ENCODE peak calls at places on chromosomes 5 and 9, in six cellular contexts. One of them, this sample, is unnamed.

GRCh38 chr5:54415147-54415546 is 40.4 kb upstream of the HSPB3 start:
- DNase-seq in transverse colon: peak; percentile 17
- DNase-seq in osteocyte: no peak
- DNase-seq in AG09319: no peak
- DNase-seq in astrocyte of the spinal cord: no peak
- DNase-seq in AG04449: no peak
- DNase-seq in this sample: no peak

GRCh38 chr9:127549771-127550170 is 62.3 kb upstream of the STXBP1 start:
- DNase-seq in transverse colon: no peak
- DNase-seq in osteocyte: no peak
- DNase-seq in AG09319: no peak
- DNase-seq in astrocyte of the spinal cord: no peak
- DNase-seq in AG04449: no peak
- DNase-seq in this sample: no peak

GRCh38 chr9:137150485-137151060 is 11.6 kb downstream of the GRIN1 start:
- DNase-seq in transverse colon: peak; percentile 71
- DNase-seq in osteocyte: no peak
- DNase-seq in AG09319: no peak
- DNase-seq in astrocyte of the spinal cord: peak; percentile 29
- DNase-seq in AG04449: no peak
- DNase-seq in this sample: no peak

GRCh38 chr9:92324889-92325268 is 271 bp downstream of the NOL8 start:
- DNase-seq in transverse colon: no peak
- DNase-seq in osteocyte: no peak
- DNase-seq in AG09319: no peak
- DNase-seq in astrocyte of the spinal cord: no peak
- DNase-seq in AG04449: no peak
- DNase-seq in this sample: no peak

GRCh38 chr9:21995652-21996275 is 1.2 kb downstream of the CDKN2B-AS1 start:
- DNase-seq in transverse colon: peak; percentile 45
- DNase-seq in osteocyte: no peak
- DNase-seq in AG09319: no peak
- DNase-seq in astrocyte of the spinal cord: peak; percentile 68
- DNase-seq in AG04449: no peak
- DNase-seq in this sample: peak; percentile 48

GRCh38 chr9:37994639-37995347 is 74.2 kb downstream of the SHB start:
- DNase-seq in transverse colon: peak; percentile 55
- DNase-seq in osteocyte: no peak
- DNase-seq in AG09319: no peak
- DNase-seq in astrocyte of the spinal cord: peak; percentile 67
- DNase-seq in AG04449: no peak
- DNase-seq in this sample: no peak

GRCh38 chr5:176577312-176578176 is 28.4 kb downstream of the CDHR2 start:
- DNase-seq in transverse colon: no peak
- DNase-seq in osteocyte: no peak
- DNase-seq in AG09319: no peak
- DNase-seq in astrocyte of the spinal cord: no peak
- DNase-seq in AG04449: no peak
- DNase-seq in this sample: no peak

GRCh38 chr5:88885043-88885442 is 2.1 kb upstream of the MEF2C start:
- DNase-seq in transverse colon: no peak
- DNase-seq in osteocyte: no peak
- DNase-seq in AG09319: no peak
- DNase-seq in astrocyte of the spinal cord: no peak
- DNase-seq in AG04449: no peak
- DNase-seq in this sample: no peak

GRCh38 chr5:62496152-62496551 is 82.5 kb upstream of the LRRC70 start:
- DNase-seq in transverse colon: no peak
- DNase-seq in osteocyte: no peak
- DNase-seq in AG09319: no peak
- DNase-seq in astrocyte of the spinal cord: no peak
- DNase-seq in AG04449: no peak
- DNase-seq in this sample: no peak

GRCh38 chr5:27854243-27854852 is 816.0 kb upstream of the CDH9 start:
- DNase-seq in transverse colon: no peak
- DNase-seq in osteocyte: no peak
- DNase-seq in AG09319: no peak
- DNase-seq in astrocyte of the spinal cord: peak; percentile 26
- DNase-seq in AG04449: no peak
- DNase-seq in this sample: peak; percentile 46

GRCh38 chr5:170761708-170762066 is 21.8 kb upstream of the GABRP start:
- DNase-seq in transverse colon: no peak
- DNase-seq in osteocyte: no peak
- DNase-seq in AG09319: no peak
- DNase-seq in astrocyte of the spinal cord: no peak
- DNase-seq in AG04449: no peak
- DNase-seq in this sample: no peak

GRCh38 chr5:115374057-115374775 is 77.8 kb upstream of the CCDC112 start:
- DNase-seq in transverse colon: peak; percentile 42
- DNase-seq in osteocyte: no peak
- DNase-seq in AG09319: no peak
- DNase-seq in astrocyte of the spinal cord: no peak
- DNase-seq in AG04449: no peak
- DNase-seq in this sample: peak; percentile 62

GRCh38 chr9:127267793-127268507 is 3.4 kb downstream of the GARNL3 start:
- DNase-seq in transverse colon: no peak
- DNase-seq in osteocyte: no peak
- DNase-seq in AG09319: no peak
- DNase-seq in astrocyte of the spinal cord: no peak
- DNase-seq in AG04449: no peak
- DNase-seq in this sample: no peak

GRCh38 chr5:136080483-136081180 is 51.8 kb downstream of the TGFBI start:
- DNase-seq in transverse colon: peak; percentile 90
- DNase-seq in osteocyte: no peak
- DNase-seq in AG09319: peak; percentile 78
- DNase-seq in astrocyte of the spinal cord: peak; percentile 95
- DNase-seq in AG04449: peak; percentile 77
- DNase-seq in this sample: peak; percentile 95

GRCh38 chr9:133591116-133591910 is 17.9 kb downstream of the FAM163B start:
- DNase-seq in transverse colon: no peak
- DNase-seq in osteocyte: no peak
- DNase-seq in AG09319: no peak
- DNase-seq in astrocyte of the spinal cord: no peak
- DNase-seq in AG04449: no peak
- DNase-seq in this sample: no peak

GRCh38 chr5:19314840-19315239 is 673.2 kb downstream of the CDH18 start:
- DNase-seq in transverse colon: no peak
- DNase-seq in osteocyte: no peak
- DNase-seq in AG09319: no peak
- DNase-seq in astrocyte of the spinal cord: peak; percentile 59
- DNase-seq in AG04449: no peak
- DNase-seq in this sample: peak; percentile 16

GRCh38 chr5:1884638-1885475 is 2.1 kb upstream of the IRX4 start:
- DNase-seq in transverse colon: no peak
- DNase-seq in osteocyte: no peak
- DNase-seq in AG09319: no peak
- DNase-seq in astrocyte of the spinal cord: no peak
- DNase-seq in AG04449: no peak
- DNase-seq in this sample: no peak

DNA sequence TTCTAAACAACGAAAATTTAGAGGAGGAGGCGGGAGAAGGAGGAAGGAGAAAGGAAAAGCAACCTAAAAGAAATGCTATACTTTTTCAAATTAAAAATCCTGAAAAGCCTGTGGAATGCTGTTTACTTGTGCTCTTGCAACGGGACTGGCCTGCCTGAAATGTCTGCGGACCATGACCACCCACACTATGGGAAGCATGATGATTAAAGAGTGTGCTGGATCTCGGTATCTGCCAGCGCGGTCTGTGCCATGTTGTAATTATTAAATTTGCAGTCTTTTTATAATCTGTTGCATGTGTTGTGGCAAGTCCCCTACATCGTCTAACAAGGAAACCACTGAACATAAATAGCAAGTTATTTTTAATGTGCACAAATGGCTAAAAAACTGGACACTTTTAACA is 111.4 kb downstream of the FANCC start:
- DNase-seq in transverse colon: no peak
- DNase-seq in osteocyte: no peak
- DNase-seq in AG09319: peak; percentile 62
- DNase-seq in astrocyte of the spinal cord: no peak
- DNase-seq in AG04449: no peak
- DNase-seq in this sample: no peak
- TF ChIP-seq CTCF in transverse colon: no peak
- TF ChIP-seq CTCF in osteocyte: no peak
- TF ChIP-seq CTCF in AG09319: no peak
- TF ChIP-seq CTCF in astrocyte of the spinal cord: no peak
- TF ChIP-seq CTCF in AG04449: no peak
- TF ChIP-seq CTCF in this sample: no peak

GRCh38 chr9:93379051-93379450 is 72.4 kb upstream of the FAM120A start:
- DNase-seq in transverse colon: no peak
- DNase-seq in osteocyte: no peak
- DNase-seq in AG09319: no peak
- DNase-seq in astrocyte of the spinal cord: no peak
- DNase-seq in AG04449: no peak
- DNase-seq in this sample: no peak
- TF ChIP-seq CTCF in transverse colon: peak; percentile 9
- TF ChIP-seq CTCF in osteocyte: peak; percentile 14
- TF ChIP-seq CTCF in AG09319: no peak
- TF ChIP-seq CTCF in astrocyte of the spinal cord: peak; percentile 15
- TF ChIP-seq CTCF in AG04449: no peak
- TF ChIP-seq CTCF in this sample: no peak

GRCh38 chr9:110142868-110143866 is 64.8 kb downstream of the C9orf152 start:
- DNase-seq in transverse colon: no peak
- DNase-seq in osteocyte: no peak
- DNase-seq in AG09319: no peak
- DNase-seq in astrocyte of the spinal cord: no peak
- DNase-seq in AG04449: no peak
- DNase-seq in this sample: no peak

GRCh38 chr9:110143969-110144545 is 63.9 kb downstream of the C9orf152 start:
- DNase-seq in transverse colon: peak; percentile 31
- DNase-seq in osteocyte: no peak
- DNase-seq in AG09319: no peak
- DNase-seq in astrocyte of the spinal cord: no peak
- DNase-seq in AG04449: no peak
- DNase-seq in this sample: no peak

GRCh38 chr9:110141118-110141797 is 66.7 kb downstream of the C9orf152 start:
- DNase-seq in transverse colon: no peak
- DNase-seq in osteocyte: no peak
- DNase-seq in AG09319: peak; percentile 79
- DNase-seq in astrocyte of the spinal cord: peak; percentile 90
- DNase-seq in AG04449: peak; percentile 98
- DNase-seq in this sample: peak; percentile 21

GRCh38 chr9:110142253-110142652 is 65.7 kb downstream of the C9orf152 start:
- DNase-seq in transverse colon: no peak
- DNase-seq in osteocyte: no peak
- DNase-seq in AG09319: no peak
- DNase-seq in astrocyte of the spinal cord: no peak
- DNase-seq in AG04449: no peak
- DNase-seq in this sample: no peak

GRCh38 chr9:110140276-110140675 is 67.7 kb downstream of the C9orf152 start:
- DNase-seq in transverse colon: no peak
- DNase-seq in osteocyte: no peak
- DNase-seq in AG09319: no peak
- DNase-seq in astrocyte of the spinal cord: no peak
- DNase-seq in AG04449: no peak
- DNase-seq in this sample: no peak
- TF ChIP-seq CTCF in transverse colon: no peak
- TF ChIP-seq CTCF in osteocyte: peak; percentile 21
- TF ChIP-seq CTCF in AG09319: no peak
- TF ChIP-seq CTCF in astrocyte of the spinal cord: no peak
- TF ChIP-seq CTCF in AG04449: no peak
- TF ChIP-seq CTCF in this sample: no peak

GRCh38 chr9:71977003-71977402 is 65.6 kb downstream of the C9orf85 start:
- DNase-seq in transverse colon: no peak
- DNase-seq in osteocyte: no peak
- DNase-seq in AG09319: no peak
- DNase-seq in astrocyte of the spinal cord: no peak
- DNase-seq in AG04449: no peak
- DNase-seq in this sample: no peak

GRCh38 chr9:71980266-71981018 is 69.0 kb downstream of the C9orf85 start:
- DNase-seq in transverse colon: no peak
- DNase-seq in osteocyte: no peak
- DNase-seq in AG09319: no peak
- DNase-seq in astrocyte of the spinal cord: no peak
- DNase-seq in AG04449: no peak
- DNase-seq in this sample: no peak

DNA sequence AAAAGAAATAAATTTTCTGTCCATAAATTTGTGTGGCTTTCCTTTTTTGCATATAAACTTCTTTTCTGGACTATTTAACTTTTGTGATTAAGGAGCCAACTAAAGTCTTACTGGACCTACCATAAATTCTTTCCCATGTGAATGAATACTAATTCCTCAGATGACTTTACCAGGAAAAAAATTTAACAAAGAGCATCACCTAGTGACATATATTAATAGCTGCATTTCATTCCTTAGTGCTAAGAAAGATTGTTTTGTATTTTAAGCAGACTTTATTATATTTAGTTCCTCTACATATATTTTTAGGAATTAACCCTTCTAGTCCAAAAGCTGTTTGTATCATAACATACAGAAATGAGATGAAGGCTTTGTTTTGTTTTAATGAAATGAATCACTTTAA is 64.4 kb downstream of the C9orf85 start:
- DNase-seq in transverse colon: no peak
- DNase-seq in osteocyte: no peak
- DNase-seq in AG09319: no peak
- DNase-seq in astrocyte of the spinal cord: no peak
- DNase-seq in AG04449: no peak
- DNase-seq in this sample: no peak
- TF ChIP-seq CTCF in transverse colon: peak; percentile 17
- TF ChIP-seq CTCF in osteocyte: peak; percentile 46
- TF ChIP-seq CTCF in AG09319: peak; percentile 17
- TF ChIP-seq CTCF in astrocyte of the spinal cord: no peak
- TF ChIP-seq CTCF in AG04449: peak; percentile 12
- TF ChIP-seq CTCF in this sample: no peak

GRCh38 chr5:79890871-79891249 is 100.2 kb downstream of the MTX3 start:
- DNase-seq in transverse colon: no peak
- DNase-seq in osteocyte: no peak
- DNase-seq in AG09319: no peak
- DNase-seq in astrocyte of the spinal cord: no peak
- DNase-seq in AG04449: no peak
- DNase-seq in this sample: no peak
- TF ChIP-seq CTCF in transverse colon: no peak
- TF ChIP-seq CTCF in osteocyte: no peak
- TF ChIP-seq CTCF in AG09319: no peak
- TF ChIP-seq CTCF in astrocyte of the spinal cord: no peak
- TF ChIP-seq CTCF in AG04449: no peak
- TF ChIP-seq CTCF in this sample: no peak

GRCh38 chr5:140840978-140841962 is at the start of gene PCDHA8:
- DNase-seq in transverse colon: no peak
- DNase-seq in osteocyte: no peak
- DNase-seq in AG09319: no peak
- DNase-seq in astrocyte of the spinal cord: no peak
- DNase-seq in AG04449: no peak
- DNase-seq in this sample: no peak
- TF ChIP-seq CTCF in transverse colon: no peak
- TF ChIP-seq CTCF in osteocyte: no peak
- TF ChIP-seq CTCF in AG09319: peak; percentile 26
- TF ChIP-seq CTCF in astrocyte of the spinal cord: peak; percentile 21
- TF ChIP-seq CTCF in AG04449: no peak
- TF ChIP-seq CTCF in this sample: no peak

GRCh38 chr5:128494516-128494915 is 43.5 kb downstream of the FBN2 start:
- DNase-seq in transverse colon: no peak
- DNase-seq in osteocyte: no peak
- DNase-seq in AG09319: no peak
- DNase-seq in astrocyte of the spinal cord: no peak
- DNase-seq in AG04449: no peak
- DNase-seq in this sample: peak; percentile 19
- TF ChIP-seq CTCF in transverse colon: no peak
- TF ChIP-seq CTCF in osteocyte: peak; percentile 36
- TF ChIP-seq CTCF in AG09319: no peak
- TF ChIP-seq CTCF in astrocyte of the spinal cord: peak; percentile 39
- TF ChIP-seq CTCF in AG04449: no peak
- TF ChIP-seq CTCF in this sample: peak; percentile 51

This sample was measured in Calu3.